ENCODE peak calls at places on chromosomes 7 and 10, in five cellular contexts. H is activated naive CD8-positive, alpha-beta T cell treated with anti-CD3 and anti-CD28 coated beads, Interleukin-2, amount 10 ng/mL, durations not matched to agents 7 days and 5 days; E is sciatic nerve; J is naive thymus-derived CD8-positive, alpha-beta T cell; G is Panc1. Q is an unnamed sample.

GRCh38 chr7:96308950-96309263 is 13.0 kb downstream of the SLC25A13 start:
- ATAC-seq in H (no peak), E (peak), J (no peak), G (no peak), Q (no peak)

GRCh38 chr7:33700001-33700899 is 205.1 kb upstream of the BMPER start:
- ATAC-seq in H (no peak), E (no peak), J (no peak), G (no peak), Q (no peak)

GRCh38 chr10:76342996-76343395 is 911.6 kb downstream of the LRMDA start:
- ATAC-seq in H (no peak), E (no peak), J (no peak), G (no peak), Q (no peak)

GRCh38 chr10:120318862-120319261 is 138.2 kb upstream of the PLPP4 start:
- ATAC-seq in H (no peak), E (no peak), J (no peak), G (no peak), Q (no peak)

GRCh38 chr10:94677691-94678090 is 5.8 kb upstream of the CYP2C18 start:
- ATAC-seq in H (no peak), E (no peak), J (no peak), G (peak), Q (no peak)

GRCh38 chr7:67604461-67605386 is 608.1 kb downstream of the TYW1 start:
- ATAC-seq in H (no peak), E (no peak), J (no peak), G (no peak), Q (no peak)

GRCh38 chr10:97766996-97767924 is 4.5 kb downstream of the SFRP5 start:
- ATAC-seq in H (no peak), E (no peak), J (no peak), G (no peak), Q (no peak)

GRCh38 chr10:102675151-102675886 is 31.0 kb downstream of the TRIM8 start:
- ATAC-seq in H (no peak), E (no peak), J (peak), G (no peak), Q (no peak)

GRCh38 chr10:88835910-88836221 is 15.8 kb downstream of the ANKRD22 start:
- ATAC-seq in H (no peak), E (no peak), J (no peak), G (peak), Q (no peak)

GRCh38 chr7:63876707-63877322 is 121.8 kb upstream of the ZNF722 start:
- ATAC-seq in H (no peak), E (no peak), J (no peak), G (no peak), Q (no peak)

GRCh38 chr7:26620352-26620751 is 244.0 kb downstream of the SKAP2 start:
- ATAC-seq in H (no peak), E (no peak), J (no peak), G (peak), Q (no peak)

GRCh38 chr10:633279-634245 is 55.9 kb downstream of the DIP2C start:
- ATAC-seq in H (no peak), E (peak), J (no peak), G (no peak), Q (no peak)

GRCh38 chr10:25363638-25364037 is 188.8 kb downstream of the GPR158 start:
- ATAC-seq in H (no peak), E (no peak), J (no peak), G (no peak), Q (no peak)

GRCh38 chr10:11045995-11046394 is 28.3 kb downstream of the CELF2 start:
- ATAC-seq in H (no peak), E (peak), J (no peak), G (no peak), Q (no peak)

GRCh38 chr7:99772565-99772964 is 11.4 kb downstream of the CYP3A4 start:
- ATAC-seq in H (no peak), E (no peak), J (no peak), G (no peak), Q (no peak)

GRCh38 chr7:101935521-101936141 is 118.2 kb downstream of the CUX1 start:
- ATAC-seq in H (no peak), E (peak), J (no peak), G (peak), Q (no peak)

GRCh38 chr7:90994601-90995000 is 269.6 kb upstream of the FZD1 start:
- ATAC-seq in H (no peak), E (no peak), J (no peak), G (no peak), Q (no peak)

GRCh38 chr10:62054408-62054807 is 152.9 kb downstream of the ARID5B start:
- ATAC-seq in H (peak), E (no peak), J (no peak), G (no peak), Q (peak)

GRCh38 chr7:47465191-47465590 is 116.7 kb downstream of the TNS3 start:
- ATAC-seq in H (no peak), E (no peak), J (no peak), G (no peak), Q (no peak)